ENCODE peak calls at places on chromosomes 7 and 10, in seven cellular contexts. A, I, O, E, L, D and Z are unnamed samples.

GRCh38 chr7:92013611-92014010 is 72.9 kb downstream of the AKAP9 start:
- DNase-seq in A (no peak), I (no peak), O (no peak), E (no peak), L (no peak), D (no peak), Z (no peak)

GRCh38 chr10:84988011-84988410 is 659.6 kb downstream of the CCSER2 start:
- DNase-seq in A (no peak), I (no peak), O (no peak), E (no peak), L (no peak), D (no peak), Z (no peak)

GRCh38 chr7:51253157-51253556 is 63.5 kb downstream of the COBL start:
- DNase-seq in A (no peak), I (no peak), O (no peak), E (no peak), L (no peak), D (no peak), Z (no peak)

GRCh38 chr7:45987521-45988290 is 66.6 kb upstream of the IGFBP3 start:
- DNase-seq in A (no peak), I (peak), O (no peak), E (no peak), L (no peak), D (no peak), Z (no peak)

GRCh38 chr7:131071786-131072504 is 255.7 kb upstream of the MKLN1 start:
- DNase-seq in A (no peak), I (no peak), O (peak), E (peak), L (no peak), D (peak), Z (peak)

GRCh38 chr7:40234046-40234445 is 99.2 kb downstream of the SUGCT start:
- DNase-seq in A (no peak), I (no peak), O (peak), E (peak), L (no peak), D (no peak), Z (no peak)

GRCh38 chr10:107616463-107617131 is 452.1 kb upstream of the SORCS1 start:
- DNase-seq in A (no peak), I (no peak), O (no peak), E (no peak), L (no peak), D (no peak), Z (peak)

GRCh38 chr10:51651063-51651462 is 48.3 kb downstream of the CSTF2T start:
- DNase-seq in A (no peak), I (no peak), O (no peak), E (no peak), L (no peak), D (no peak), Z (no peak)

GRCh38 chr10:5381187-5381586 is 16.4 kb downstream of the UCN3 start:
- DNase-seq in A (no peak), I (no peak), O (no peak), E (no peak), L (no peak), D (no peak), Z (no peak)

GRCh38 chr7:44755698-44756627 is 7.3 kb downstream of the ZMIZ2 start:
- DNase-seq in A (peak), I (no peak), O (no peak), E (no peak), L (no peak), D (peak), Z (no peak)

GRCh38 chr7:53638517-53638916 is 603.1 kb downstream of the POM121L12 start:
- DNase-seq in A (no peak), I (no peak), O (no peak), E (no peak), L (no peak), D (no peak), Z (no peak)

GRCh38 chr10:48740023-48740707 is 55.5 kb downstream of the WDFY4 start:
- DNase-seq in A (no peak), I (no peak), O (no peak), E (no peak), L (no peak), D (no peak), Z (no peak)

GRCh38 chr10:4902571-4903011 is 60.6 kb upstream of the AKR1C1 start:
- DNase-seq in A (no peak), I (peak), O (no peak), E (no peak), L (no peak), D (no peak), Z (no peak)

GRCh38 chr7:36062159-36062815 is 90.8 kb upstream of the EEPD1 start:
- DNase-seq in A (no peak), I (no peak), O (no peak), E (no peak), L (no peak), D (no peak), Z (no peak)

GRCh38 chr7:31077484-31078362 is 25.6 kb downstream of the ADCYAP1R1 start:
- DNase-seq in A (no peak), I (no peak), O (no peak), E (no peak), L (no peak), D (no peak), Z (no peak)

GRCh38 chr10:9331583-9332008 is 1277.1 kb downstream of the GATA3 start:
- DNase-seq in A (no peak), I (peak), O (no peak), E (peak), L (peak), D (no peak), Z (no peak)

GRCh38 chr10:69057261-69057950 is 30.5 kb upstream of the SRGN start:
- DNase-seq in A (peak), I (peak), O (peak), E (peak), L (no peak), D (no peak), Z (peak)

GRCh38 chr10:69056129-69056528 is 31.8 kb upstream of the SRGN start:
- DNase-seq in A (peak), I (no peak), O (no peak), E (no peak), L (no peak), D (no peak), Z (peak)

GRCh38 chr10:69056536-69057260 is 31.2 kb upstream of the SRGN start:
- DNase-seq in A (no peak), I (no peak), O (no peak), E (no peak), L (no peak), D (no peak), Z (no peak)

GRCh38 chr10:69060127-69060798 is 27.6 kb upstream of the SRGN start:
- DNase-seq in A (no peak), I (no peak), O (no peak), E (no peak), L (no peak), D (no peak), Z (no peak)

GRCh38 chr10:69057951-69058297 is 30.0 kb upstream of the SRGN start:
- DNase-seq in A (no peak), I (no peak), O (no peak), E (no peak), L (no peak), D (no peak), Z (no peak)
- H3K27ac ChIP-seq in A (peak), I (no peak), O (peak), E (no peak), L (no peak), D (no peak), Z (peak)

GRCh38 chr10:120612756-120613155 is 155.7 kb downstream of the PLPP4 start:
- DNase-seq in A (no peak), I (no peak), O (no peak), E (no peak), L (no peak), D (no peak), Z (no peak)
- TF ChIP-seq POLR2AphosphoS5 in A (no peak), I (no peak), O (no peak), E (no peak), L (no peak), D (no peak), Z (no peak)

GRCh38 chr7:150516956-150517355 is 2.3 kb downstream of the GIMAP7 start:
- DNase-seq in A (no peak), I (no peak), O (no peak), E (no peak), L (no peak), D (no peak), Z (no peak)
- H3K4me3 ChIP-seq in A (peak), I (no peak), O (no peak), E (no peak), L (no peak), D (peak), Z (no peak)

DNA sequence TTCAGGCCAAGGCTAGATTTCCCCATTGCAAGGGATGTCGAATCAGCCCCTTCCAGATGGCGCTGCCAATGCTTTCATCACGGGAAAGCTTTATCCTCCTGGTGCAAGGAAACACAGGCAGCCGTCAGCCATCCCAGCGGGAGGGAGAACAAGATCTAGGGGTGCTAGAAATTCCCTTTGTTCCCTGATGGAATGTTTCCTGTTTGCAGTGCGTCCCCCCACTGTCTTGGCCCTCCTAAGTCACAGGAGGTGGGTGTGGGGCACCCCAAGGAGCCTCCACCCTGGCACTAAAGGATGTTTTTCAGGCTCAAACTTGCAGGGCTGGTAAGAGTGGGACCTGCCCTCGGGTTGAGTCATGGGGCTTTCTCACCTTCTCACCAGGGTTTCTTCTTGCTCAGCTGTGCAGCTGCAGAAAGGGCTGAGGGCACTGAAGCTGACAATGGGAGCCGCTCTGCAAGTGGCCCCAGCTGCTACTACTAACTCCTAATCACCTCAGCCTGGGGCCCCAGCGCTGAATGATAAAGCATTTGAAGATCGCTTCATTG is 103.6 kb downstream of the PRPF18 start:
- DNase-seq in A (peak), I (no peak), O (no peak), E (peak), L (no peak), D (peak), Z (no peak)
- H3K27ac ChIP-seq in A (no peak), I (no peak), O (no peak), E (peak), L (no peak), D (no peak), Z (no peak)

GRCh38 chr10:102462512-102463054 is 11.2 kb upstream of the C10orf95 start:
- DNase-seq in A (no peak), I (no peak), O (no peak), E (no peak), L (no peak), D (no peak), Z (peak)

GRCh38 chr10:102460836-102461186 is 9.5 kb upstream of the C10orf95 start:
- DNase-seq in A (peak), I (no peak), O (no peak), E (no peak), L (no peak), D (no peak), Z (no peak)

GRCh38 chr10:102465466-102465865 is 14.1 kb upstream of the C10orf95 start:
- DNase-seq in A (no peak), I (no peak), O (no peak), E (no peak), L (no peak), D (no peak), Z (no peak)

GRCh38 chr10:102461187-102462054 is 10.1 kb upstream of the C10orf95 start:
- DNase-seq in A (peak), I (peak), O (peak), E (peak), L (no peak), D (peak), Z (peak)

DNA sequence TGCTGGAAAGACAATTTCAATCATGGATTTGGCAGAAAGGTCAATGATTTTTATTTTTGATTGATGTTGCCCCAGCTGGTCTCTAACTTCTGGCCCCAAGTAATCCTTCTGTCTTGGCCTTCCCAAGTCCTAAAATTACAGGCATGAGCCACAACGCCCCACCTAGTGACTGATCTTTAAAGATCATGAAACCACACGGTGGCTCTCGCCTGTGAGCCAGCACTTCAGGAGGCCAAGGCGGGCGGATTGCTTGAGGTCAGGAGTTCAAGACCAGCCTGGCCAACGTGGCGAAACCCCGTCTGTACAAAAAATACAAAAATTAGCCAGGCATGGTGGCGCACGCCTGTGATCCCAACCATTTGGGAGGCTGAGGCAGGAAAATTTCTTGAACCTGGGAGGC is 12.6 kb upstream of the C10orf95 start:
- DNase-seq in A (no peak), I (no peak), O (no peak), E (no peak), L (no peak), D (no peak), Z (no peak)
- TF ChIP-seq POLR2AphosphoS5 in A (no peak), I (no peak), O (no peak), E (no peak), L (no peak), D (no peak), Z (no peak)

GRCh38 chr7:25069900-25070443 is 55.1 kb downstream of the CYCS start:
- DNase-seq in A (no peak), I (peak), O (peak), E (peak), L (no peak), D (no peak), Z (peak)
- H3K4me3 ChIP-seq in A (no peak), I (peak), O (no peak), E (no peak), L (peak), D (peak), Z (no peak)

DNA sequence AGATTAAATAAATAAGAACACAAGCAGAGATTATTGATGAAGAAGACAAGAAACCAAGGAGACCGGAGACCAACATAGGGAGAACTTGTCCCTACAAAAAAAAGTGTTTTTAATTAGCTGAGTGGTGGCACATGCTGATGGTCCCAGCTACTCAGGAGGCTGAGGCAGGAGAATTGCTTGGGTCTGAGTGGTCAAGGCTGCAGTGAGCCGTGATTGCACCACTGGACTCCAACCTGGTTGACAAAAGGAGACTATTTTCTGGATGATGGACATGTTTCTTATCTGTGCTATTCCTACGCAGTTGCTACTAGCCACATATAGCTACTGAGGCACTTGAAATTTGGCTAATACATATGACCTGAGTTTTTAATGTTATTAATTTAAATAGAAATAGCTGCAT is 9.7 kb downstream of the IKZF5 start:
- DNase-seq in A (no peak), I (no peak), O (no peak), E (no peak), L (no peak), D (no peak), Z (no peak)
- H3K27ac ChIP-seq in A (no peak), I (no peak), O (no peak), E (no peak), L (no peak), D (no peak), Z (no peak)

DNA sequence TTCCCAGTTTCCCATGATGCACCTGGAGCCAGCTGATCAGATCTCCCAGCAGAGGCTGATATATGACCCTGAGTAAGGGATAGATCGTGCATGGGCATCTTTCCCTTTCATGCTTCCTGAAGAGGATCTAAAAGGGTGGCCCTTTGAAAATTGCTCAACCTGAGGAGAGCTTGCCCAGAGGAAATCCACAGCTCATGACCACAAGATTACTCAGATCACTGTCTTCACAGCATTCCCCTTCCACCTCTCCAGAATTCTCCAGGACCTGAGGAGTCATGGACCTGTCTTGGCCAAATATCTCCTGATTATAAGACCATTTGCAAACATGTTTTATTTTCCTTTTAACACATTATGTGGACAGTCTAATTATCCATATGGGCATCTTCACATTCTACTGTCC is 328.1 kb downstream of the LHFPL3 start:
- DNase-seq in A (no peak), I (no peak), O (no peak), E (no peak), L (no peak), D (no peak), Z (no peak)
- TF ChIP-seq POLR2AphosphoS5 in A (no peak), I (no peak), O (no peak), E (no peak), L (no peak), D (no peak), Z (no peak)